ENCODE peak calls at places on chromosome 1, in six cellular contexts. C, G, O, J, T and X are unnamed samples.

GRCh38 chr1:113389356-113389952 is 861 bp upstream of the MAGI3 start:
- ATAC-seq in C (no peak), G (peak; percentile 2), O (no peak), J (no peak), T (peak; percentile 0), X (no peak)

GRCh38 chr1:40532844-40533424 is 1.5 kb downstream of the ZNF684 start:
- ATAC-seq in C (no peak), G (no peak), O (no peak), J (no peak), T (peak; percentile 53), X (peak; percentile 55)

GRCh38 chr1:156823210-156823790 is 6.7 kb upstream of the SH2D2A start:
- ATAC-seq in C (peak; percentile 22), G (no peak), O (no peak), J (no peak), T (no peak), X (no peak)

GRCh38 chr1:43492816-43493215 is 37.9 kb upstream of the PTPRF start:
- ATAC-seq in C (no peak), G (no peak), O (no peak), J (no peak), T (no peak), X (no peak)

GRCh38 chr1:115837386-115837761 is 3.6 kb downstream of the NHLH2 start:
- ATAC-seq in C (no peak), G (no peak), O (no peak), J (no peak), T (no peak), X (no peak)

GRCh38 chr1:51627672-51628071 is 10.8 kb downstream of the OSBPL9 start:
- ATAC-seq in C (no peak), G (no peak), O (no peak), J (no peak), T (peak; percentile 27), X (no peak)

GRCh38 chr1:191490303-191490702 is 668.0 kb upstream of the RGS18 start:
- ATAC-seq in C (no peak), G (no peak), O (no peak), J (no peak), T (no peak), X (no peak)

GRCh38 chr1:226157761-226158316 is 28.7 kb downstream of the ACBD3 start:
- ATAC-seq in C (no peak), G (no peak), O (no peak), J (no peak), T (no peak), X (peak; percentile 55)

GRCh38 chr1:200051620-200052019 is 24.1 kb downstream of the NR5A2 start:
- ATAC-seq in C (no peak), G (no peak), O (no peak), J (no peak), T (no peak), X (no peak)

GRCh38 chr1:59767119-59767518 is 47.6 kb upstream of the HOOK1 start:
- ATAC-seq in C (no peak), G (no peak), O (no peak), J (no peak), T (no peak), X (no peak)

GRCh38 chr1:10117865-10118264 is 85.1 kb downstream of the UBE4B start:
- ATAC-seq in C (no peak), G (no peak), O (no peak), J (no peak), T (no peak), X (no peak)